ENCODE peak calls at places on chromosomes 2 and 18, in seven cellular contexts. One of them, this sample, is unnamed.

GRCh38 chr2:200705305-200705985 is 106.3 kb upstream of the BZW1 start:
- DNase-seq in GM13977: no peak
- DNase-seq in hepatocyte: no peak
- DNase-seq in transverse colon: no peak
- DNase-seq in endodermal cell: peak
- DNase-seq in HCT116: no peak
- DNase-seq in psoas muscle: no peak
- DNase-seq in this sample: no peak

GRCh38 chr2:43343573-43344304 is 117.3 kb upstream of the ZFP36L2 start:
- DNase-seq in psoas muscle: peak
- DNase-seq in GM13977: no peak
- DNase-seq in HCT116: no peak
- DNase-seq in hepatocyte: peak
- DNase-seq in transverse colon: peak
- DNase-seq in endodermal cell: no peak
- DNase-seq in this sample: no peak

GRCh38 chr18:37235583-37235982 is 330.0 kb downstream of the CELF4 start:
- DNase-seq in HCT116: no peak
- DNase-seq in GM13977: no peak
- DNase-seq in endodermal cell: no peak
- DNase-seq in psoas muscle: no peak
- DNase-seq in hepatocyte: no peak
- DNase-seq in transverse colon: no peak
- DNase-seq in this sample: no peak

GRCh38 chr18:74498712-74499629 is 2.8 kb downstream of the CNDP2 start:
- DNase-seq in psoas muscle: peak
- DNase-seq in HCT116: no peak
- DNase-seq in hepatocyte: no peak
- DNase-seq in endodermal cell: no peak
- DNase-seq in GM13977: peak
- DNase-seq in transverse colon: peak
- DNase-seq in this sample: peak

GRCh38 chr2:232478571-232479340 is 8.9 kb downstream of the ECEL1 start:
- DNase-seq in hepatocyte: no peak
- DNase-seq in psoas muscle: no peak
- DNase-seq in endodermal cell: peak
- DNase-seq in transverse colon: no peak
- DNase-seq in GM13977: no peak
- DNase-seq in HCT116: no peak
- DNase-seq in this sample: no peak

GRCh38 chr2:200042944-200043343 is 87.6 kb downstream of the MAIP1 start:
- DNase-seq in endodermal cell: no peak
- DNase-seq in hepatocyte: no peak
- DNase-seq in transverse colon: no peak
- DNase-seq in psoas muscle: no peak
- DNase-seq in GM13977: no peak
- DNase-seq in HCT116: no peak
- DNase-seq in this sample: no peak

GRCh38 chr2:73985318-73986084 is 791 bp downstream of the TET3 start:
- DNase-seq in GM13977: peak
- DNase-seq in transverse colon: peak
- DNase-seq in HCT116: no peak
- DNase-seq in hepatocyte: peak
- DNase-seq in psoas muscle: peak
- DNase-seq in endodermal cell: peak
- DNase-seq in this sample: peak

GRCh38 chr2:235433860-235434259 is 60.0 kb upstream of the AGAP1 start:
- DNase-seq in hepatocyte: no peak
- DNase-seq in HCT116: no peak
- DNase-seq in psoas muscle: peak
- DNase-seq in GM13977: no peak
- DNase-seq in endodermal cell: peak
- DNase-seq in transverse colon: peak
- DNase-seq in this sample: no peak

GRCh38 chr18:7467708-7468466 is 99.2 kb upstream of the PTPRM start:
- DNase-seq in transverse colon: no peak
- DNase-seq in psoas muscle: no peak
- DNase-seq in HCT116: no peak
- DNase-seq in GM13977: no peak
- DNase-seq in hepatocyte: no peak
- DNase-seq in endodermal cell: no peak
- DNase-seq in this sample: no peak

GRCh38 chr2:238949710-238950345 is 101.9 kb downstream of the TWIST2 start:
- DNase-seq in HCT116: no peak
- DNase-seq in transverse colon: no peak
- DNase-seq in psoas muscle: no peak
- DNase-seq in GM13977: no peak
- DNase-seq in hepatocyte: no peak
- DNase-seq in endodermal cell: peak
- DNase-seq in this sample: no peak

GRCh38 chr2:162509288-162509968 is 165.5 kb downstream of the GCA start:
- DNase-seq in HCT116: no peak
- DNase-seq in psoas muscle: no peak
- DNase-seq in endodermal cell: no peak
- DNase-seq in transverse colon: no peak
- DNase-seq in GM13977: no peak
- DNase-seq in hepatocyte: no peak
- DNase-seq in this sample: no peak

GRCh38 chr2:241777686-241778627 is 1.3 kb downstream of the GAL3ST2 start:
- DNase-seq in psoas muscle: no peak
- DNase-seq in endodermal cell: peak
- DNase-seq in GM13977: peak
- DNase-seq in HCT116: no peak
- DNase-seq in hepatocyte: no peak
- DNase-seq in transverse colon: no peak
- DNase-seq in this sample: no peak

GRCh38 chr18:35624140-35624539 is 42.6 kb downstream of the GALNT1 start:
- DNase-seq in endodermal cell: no peak
- DNase-seq in transverse colon: no peak
- DNase-seq in hepatocyte: no peak
- DNase-seq in HCT116: no peak
- DNase-seq in psoas muscle: no peak
- DNase-seq in GM13977: peak
- DNase-seq in this sample: no peak

GRCh38 chr2:64852771-64853241 is 136.4 kb upstream of the SLC1A4 start:
- DNase-seq in transverse colon: no peak
- DNase-seq in endodermal cell: no peak
- DNase-seq in hepatocyte: no peak
- DNase-seq in GM13977: no peak
- DNase-seq in HCT116: no peak
- DNase-seq in psoas muscle: no peak
- DNase-seq in this sample: no peak

GRCh38 chr2:44943693-44944101 is 2.2 kb downstream of the SIX3 start:
- DNase-seq in endodermal cell: no peak
- DNase-seq in GM13977: no peak
- DNase-seq in hepatocyte: no peak
- DNase-seq in psoas muscle: no peak
- DNase-seq in transverse colon: no peak
- DNase-seq in HCT116: no peak
- DNase-seq in this sample: no peak

GRCh38 chr2:219142329-219142728 is 18.3 kb downstream of the NHEJ1 start:
- DNase-seq in GM13977: no peak
- DNase-seq in HCT116: peak
- DNase-seq in psoas muscle: peak
- DNase-seq in transverse colon: no peak
- DNase-seq in hepatocyte: no peak
- DNase-seq in endodermal cell: no peak
- DNase-seq in this sample: no peak
- TF ChIP-seq CTCF in GM13977: no peak
- TF ChIP-seq CTCF in HCT116: no peak
- TF ChIP-seq CTCF in psoas muscle: no peak
- TF ChIP-seq CTCF in transverse colon: no peak
- TF ChIP-seq CTCF in hepatocyte: no peak
- TF ChIP-seq CTCF in endodermal cell: no peak
- TF ChIP-seq CTCF in this sample: no peak

GRCh38 chr2:186862869-186863709 is 14.1 kb upstream of the ZSWIM2 start:
- DNase-seq in transverse colon: no peak
- DNase-seq in GM13977: peak
- DNase-seq in endodermal cell: no peak
- DNase-seq in psoas muscle: no peak
- DNase-seq in HCT116: peak
- DNase-seq in hepatocyte: peak
- DNase-seq in this sample: no peak
- TF ChIP-seq CTCF in transverse colon: peak
- TF ChIP-seq CTCF in GM13977: peak
- TF ChIP-seq CTCF in endodermal cell: peak
- TF ChIP-seq CTCF in psoas muscle: peak
- TF ChIP-seq CTCF in HCT116: peak
- TF ChIP-seq CTCF in hepatocyte: peak
- TF ChIP-seq CTCF in this sample: no peak

GRCh38 chr2:55926246-55926645 is 2.7 kb upstream of the EFEMP1 start:
- DNase-seq in endodermal cell: peak
- DNase-seq in transverse colon: no peak
- DNase-seq in GM13977: no peak
- DNase-seq in HCT116: no peak
- DNase-seq in hepatocyte: no peak
- DNase-seq in psoas muscle: no peak
- DNase-seq in this sample: no peak
- TF ChIP-seq CTCF in endodermal cell: no peak
- TF ChIP-seq CTCF in transverse colon: no peak
- TF ChIP-seq CTCF in GM13977: no peak
- TF ChIP-seq CTCF in HCT116: no peak
- TF ChIP-seq CTCF in hepatocyte: no peak
- TF ChIP-seq CTCF in psoas muscle: no peak
- TF ChIP-seq CTCF in this sample: no peak

GRCh38 chr2:101983928-101984327 is 7.8 kb upstream of the IL1R2 start:
- DNase-seq in HCT116: no peak
- DNase-seq in hepatocyte: no peak
- DNase-seq in transverse colon: no peak
- DNase-seq in GM13977: no peak
- DNase-seq in psoas muscle: no peak
- DNase-seq in endodermal cell: no peak
- DNase-seq in this sample: no peak
- TF ChIP-seq CTCF in HCT116: peak
- TF ChIP-seq CTCF in hepatocyte: peak
- TF ChIP-seq CTCF in transverse colon: peak
- TF ChIP-seq CTCF in GM13977: no peak
- TF ChIP-seq CTCF in psoas muscle: no peak
- TF ChIP-seq CTCF in endodermal cell: peak
- TF ChIP-seq CTCF in this sample: no peak

GRCh38 chr2:117956036-117956791 is 57.7 kb downstream of the CCDC93 start:
- DNase-seq in transverse colon: no peak
- DNase-seq in GM13977: no peak
- DNase-seq in psoas muscle: no peak
- DNase-seq in HCT116: no peak
- DNase-seq in hepatocyte: no peak
- DNase-seq in endodermal cell: no peak
- DNase-seq in this sample: no peak
- TF ChIP-seq CTCF in transverse colon: no peak
- TF ChIP-seq CTCF in GM13977: no peak
- TF ChIP-seq CTCF in psoas muscle: peak
- TF ChIP-seq CTCF in HCT116: peak
- TF ChIP-seq CTCF in hepatocyte: no peak
- TF ChIP-seq CTCF in endodermal cell: peak
- TF ChIP-seq CTCF in this sample: no peak

This sample was measured in activated B cell treated with CpG ODN at 0.5 μM for 24 hours.